ENCODE peak calls at places on chromosomes 4 and X, in four cellular contexts. T is neural progenitor cell, P is H9, M is left ventricle myocardium inferior. I is an unnamed sample.

GRCh38 chr4:169243808-169244207 is 26.9 kb downstream of the SH3RF1 start:
- DNase-seq in T (peak; percentile 27), P (no peak), M (no peak), I (no peak)

GRCh38 chr4:94961420-94961819 is 203.7 kb downstream of the BMPR1B start:
- DNase-seq in T (no peak), P (no peak), M (no peak), I (no peak)

GRCh38 chr4:148017801-148018200 is 285.9 kb downstream of the ARHGAP10 start:
- DNase-seq in T (no peak), P (no peak), M (no peak), I (no peak)

GRCh38 chrX:57929373-57929772 is 19.1 kb upstream of the ZXDA start:
- DNase-seq in T (peak; percentile 18), P (no peak), M (no peak), I (no peak)

GRCh38 chrX:72045552-72046277 is 86.0 kb downstream of the RTL5 start:
- DNase-seq in T (peak; percentile 15), P (peak; percentile 78), M (no peak), I (no peak)

GRCh38 chr4:143260750-143261149 is 75.9 kb upstream of the GAB1 start:
- DNase-seq in T (no peak), P (no peak), M (no peak), I (no peak)

GRCh38 chrX:118550792-118551191 is 55.2 kb downstream of the DOCK11 start:
- DNase-seq in T (no peak), P (no peak), M (no peak), I (no peak)

GRCh38 chrX:104084534-104085277 is 8.7 kb upstream of the TMSB15C start:
- DNase-seq in T (no peak), P (no peak), M (no peak), I (no peak)

GRCh38 chr4:105712766-105713165 is 4.2 kb downstream of the GSTCD start:
- DNase-seq in T (no peak), P (no peak), M (no peak), I (no peak)

GRCh38 chr4:90317785-90318184 is 190.6 kb downstream of the CCSER1 start:
- DNase-seq in T (no peak), P (no peak), M (no peak), I (no peak)

GRCh38 chr4:153488719-153489384 is 22.7 kb downstream of the TMEM131L start:
- DNase-seq in T (peak; percentile 33), P (peak; percentile 54), M (peak; percentile 51), I (peak; percentile 62)

GRCh38 chr4:38768968-38769394 is 13.8 kb downstream of the TLR10 start:
- DNase-seq in T (no peak), P (no peak), M (no peak), I (no peak)

GRCh38 chrX:127187095-127187494 is 367.6 kb downstream of the PRR32 start:
- DNase-seq in T (no peak), P (no peak), M (no peak), I (no peak)

GRCh38 chr4:39278476-39278875 is 87.7 kb downstream of the RFC1 start:
- DNase-seq in T (no peak), P (no peak), M (no peak), I (peak; percentile 34)

GRCh38 chrX:68980906-68981616 is 152.2 kb downstream of the EFNB1 start:
- DNase-seq in T (no peak), P (peak; percentile 11), M (no peak), I (no peak)

GRCh38 chr4:127982445-127982844 is 17.2 kb downstream of the ABHD18 start:
- DNase-seq in T (no peak), P (no peak), M (no peak), I (no peak)

GRCh38 chr4:127988638-127989037 is 23.4 kb downstream of the ABHD18 start:
- DNase-seq in T (no peak), P (no peak), M (no peak), I (no peak)

DNA sequence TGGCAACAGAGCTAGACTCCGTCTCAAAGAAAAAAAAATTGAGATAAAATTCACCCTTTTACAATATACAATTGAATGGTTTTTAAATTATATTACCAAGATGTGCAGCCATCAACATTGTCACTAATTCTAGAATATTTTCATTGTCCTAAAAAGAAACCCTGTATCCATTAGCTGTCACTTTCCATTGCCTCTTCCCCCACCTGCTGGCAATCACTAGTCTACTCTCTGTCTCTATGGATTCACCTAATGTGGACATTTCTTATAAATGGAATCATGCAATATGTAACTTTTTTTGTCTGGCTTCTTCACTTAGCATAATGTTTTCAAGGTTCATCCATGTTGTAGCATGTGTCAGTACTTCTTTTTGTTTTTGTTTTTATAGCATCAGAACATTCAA is 20.8 kb downstream of the ABHD18 start:
- DNase-seq in T (no peak), P (no peak), M (no peak), I (no peak)
- H3K27me3 ChIP-seq in T (no peaks in the 10 kb centered on the region), P (no peaks in the 10 kb centered on the region), M (no peaks in the 10 kb centered on the region), I (no peaks in the 10 kb centered on the region)

DNA sequence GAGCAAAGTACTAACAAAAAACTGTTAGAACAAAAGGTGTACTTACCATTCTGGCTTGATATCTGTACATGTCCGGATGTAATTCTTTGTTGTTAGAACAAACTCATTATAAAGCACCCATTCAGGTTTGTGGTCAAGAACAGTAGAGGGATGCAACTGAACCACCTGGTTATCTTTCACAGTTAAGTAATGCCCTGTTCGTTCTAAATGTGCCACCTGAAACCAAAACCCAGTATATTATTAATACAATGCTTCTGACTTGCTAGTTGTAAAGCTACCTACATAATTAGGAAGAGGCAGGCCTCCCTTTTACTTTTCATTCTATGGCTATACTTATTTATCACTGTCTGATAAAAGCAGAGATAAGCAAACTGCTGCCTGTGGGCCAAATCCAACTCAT is 54.8 kb downstream of the DHX15 start:
- DNase-seq in T (no peak), P (no peak), M (no peak), I (no peak)
- H3K27ac ChIP-seq in T (no peak overlapping the region), P (no peak overlapping the region), M (no peak overlapping the region), I (no peak overlapping the region)

DNA sequence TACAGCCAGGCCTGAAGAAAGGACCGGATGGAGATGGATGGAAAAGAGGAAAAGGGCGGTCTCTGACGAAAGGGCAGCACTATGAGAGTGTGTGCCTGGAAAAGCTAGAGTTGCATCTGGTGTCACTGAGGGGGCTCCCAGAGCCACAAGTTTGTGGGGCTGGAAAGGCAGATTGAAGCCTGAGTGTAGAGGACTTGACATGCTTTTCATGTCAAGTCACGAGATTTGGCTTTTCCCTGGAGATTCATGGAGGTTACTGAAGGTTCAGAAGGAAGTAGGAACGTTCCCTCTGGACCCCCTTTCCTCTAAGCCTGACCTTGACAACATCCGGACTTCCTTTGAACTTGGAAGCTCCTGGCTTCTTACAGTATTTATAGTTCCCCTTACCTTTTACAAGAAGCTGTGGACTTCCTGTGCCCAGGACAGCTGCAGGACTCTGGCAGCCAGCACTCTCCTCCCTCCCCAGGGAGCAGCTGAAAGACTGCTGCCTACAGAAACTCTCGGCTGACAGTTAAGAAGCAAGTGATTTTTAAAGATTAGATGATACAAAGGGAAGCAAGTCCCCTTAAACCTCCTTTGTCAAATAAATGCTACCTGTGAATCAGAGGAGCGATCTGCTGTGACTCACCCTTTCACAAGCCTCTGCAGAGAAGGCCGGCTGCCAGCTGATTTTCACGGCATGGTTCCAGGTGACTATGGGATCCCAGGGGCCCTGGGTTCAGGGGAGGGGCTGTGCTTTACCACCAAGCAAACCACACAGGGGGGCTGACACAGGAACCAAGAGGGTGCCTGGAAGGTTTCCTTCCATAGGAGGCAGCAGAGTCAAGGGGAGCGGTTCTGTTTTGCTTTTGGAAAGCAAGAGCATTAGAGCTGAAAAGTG is 72.9 kb upstream of the STIM2 start:
- DNase-seq in T (peak; percentile 60), P (peak; percentile 70), M (peak; percentile 31), I (no peak)
- TF ChIP-seq CTCF in T (peak; percentile 45), P (peak; percentile 74), M (peak; percentile 57), I (no peak)

GRCh38 chr4:173508386-173509002 is 21.5 kb downstream of the HAND2 start:
- DNase-seq in T (peak; percentile 61), P (no peak), M (no peak), I (no peak)

GRCh38 chr4:173506780-173507211 is 23.2 kb downstream of the HAND2 start:
- DNase-seq in T (peak; percentile 75), P (peak; percentile 43), M (peak; percentile 46), I (no peak)

GRCh38 chr4:173507471-173508385 is 22.3 kb downstream of the HAND2 start:
- DNase-seq in T (peak; percentile 46), P (no peak), M (no peak), I (no peak)

GRCh38 chr4:173504181-173504503 is 25.9 kb downstream of the HAND2 start:
- DNase-seq in T (no peak), P (no peak), M (peak; percentile 37), I (no peak)

DNA sequence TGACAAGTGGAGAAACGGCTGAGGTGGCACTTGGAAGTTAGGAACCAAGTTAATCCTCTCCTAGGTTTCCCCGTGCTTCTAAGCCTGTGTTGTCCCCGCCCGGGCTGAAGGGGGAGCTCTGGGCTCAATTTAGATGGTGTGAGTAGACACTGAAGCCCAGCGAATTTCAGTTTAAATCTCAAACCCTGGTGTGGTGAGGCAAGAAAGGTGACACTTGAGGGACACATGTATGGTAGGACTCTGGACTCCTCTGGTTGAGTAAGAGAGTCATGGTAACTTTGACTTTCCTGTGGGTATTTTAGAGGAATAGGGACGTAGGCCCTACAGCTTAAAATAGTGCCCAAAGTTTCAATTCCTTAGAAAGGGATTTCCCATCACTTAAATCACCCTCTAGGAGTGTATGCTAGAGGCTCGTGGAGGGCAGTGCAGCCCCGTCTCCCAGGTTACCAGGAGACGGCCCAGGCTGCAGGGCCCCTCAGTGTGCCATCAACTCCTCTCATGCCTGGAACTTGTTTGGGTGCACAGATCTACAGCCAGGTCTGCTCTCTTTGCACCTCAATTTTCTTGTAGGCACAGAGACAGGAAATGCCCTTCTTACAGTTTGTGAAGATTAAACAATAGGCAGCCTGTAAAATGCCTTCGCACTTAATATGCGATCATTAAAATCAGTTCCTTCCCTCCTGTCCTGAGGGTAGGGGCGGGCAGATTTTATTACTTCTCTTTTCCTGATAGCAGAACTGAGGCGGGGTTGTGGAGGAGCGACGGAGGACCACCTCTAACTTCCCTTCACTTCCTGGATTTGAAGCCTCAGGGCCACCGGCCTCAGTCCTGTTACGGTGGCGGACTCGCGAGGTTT is 23.9 kb downstream of the HAND2 start:
- DNase-seq in T (peak; percentile 81), P (peak; percentile 77), M (peak; percentile 63), I (no peak)
- H3K27me3 ChIP-seq in T (peaks cover 100% of the 10 kb centered on the region), P (peaks cover 98% of the 10 kb centered on the region), M (peaks cover 35% of the 10 kb centered on the region), I (peaks cover 100% of the 10 kb centered on the region)

GRCh38 chr4:145528601-145529000 is 46.9 kb downstream of the SMAD1 start:
- DNase-seq in T (no peak), P (no peak), M (no peak), I (no peak)

GRCh38 chr4:145531193-145531592 is 49.5 kb downstream of the SMAD1 start:
- DNase-seq in T (no peak), P (no peak), M (peak; percentile 28), I (peak; percentile 74)

GRCh38 chr4:145531791-145532190 is 50.1 kb downstream of the SMAD1 start:
- DNase-seq in T (no peak), P (no peak), M (no peak), I (no peak)

GRCh38 chr4:145530189-145530588 is 48.5 kb downstream of the SMAD1 start:
- DNase-seq in T (no peak), P (no peak), M (no peak), I (no peak)

DNA sequence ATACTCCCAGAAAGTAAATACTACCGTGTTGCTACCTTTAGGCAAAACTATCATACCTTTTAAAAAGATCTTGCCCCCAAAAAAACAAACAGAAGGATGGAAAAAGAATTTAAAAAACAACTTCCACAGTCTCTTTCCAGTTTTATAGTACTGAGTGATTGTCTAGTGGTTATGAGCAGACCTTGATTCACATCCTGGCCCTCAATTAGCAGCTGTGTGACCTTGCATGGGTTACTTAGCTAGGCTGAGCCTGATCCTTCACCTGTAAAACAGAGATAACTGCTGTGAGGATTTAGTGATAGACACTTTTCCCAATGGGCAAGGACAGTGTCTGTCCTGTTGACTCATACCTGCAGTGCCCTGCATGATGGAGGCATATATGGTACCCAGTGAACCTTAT is 49.0 kb downstream of the SMAD1 start:
- DNase-seq in T (no peak), P (no peak), M (no peak), I (no peak)
- H3K27ac ChIP-seq in T (no peak overlapping the region), P (no peak overlapping the region), M (no peak overlapping the region), I (no peak overlapping the region)

GRCh38 chr4:120286813-120287212 is 220.2 kb upstream of the MAD2L1 start:
- DNase-seq in T (no peak), P (peak; percentile 27), M (no peak), I (no peak)
- TF ChIP-seq CTCF in T (peak; percentile 62), P (peak; percentile 70), M (no peak), I (no peak)